ENCODE peak calls at places on chromosome 14, in six cellular contexts. T is activated T-cell treated with anti-CD3 and anti-CD28 coated beads for 1 hour, W is EL, U is AG08395, H is anterior cingulate cortex, Z is neural progenitor cell. B is an unnamed sample.

GRCh38 chr14:76811561-76811960 is 1.1 kb downstream of the ANGEL1 start:
- DNase-seq in T (no peak), W (peak), U (no peak), H (no peak), Z (peak), B (no peak)

GRCh38 chr14:51167587-51168219 is 72.3 kb upstream of the TMX1 start:
- DNase-seq in T (no peak), W (peak), U (peak), H (no peak), Z (no peak), B (no peak)

GRCh38 chr14:22837059-22837749 is 819 bp downstream of the MMP14 start:
- DNase-seq in T (no peak), W (peak), U (peak), H (no peak), Z (peak), B (peak)

GRCh38 chr14:101889898-101890297 is 74.5 kb upstream of the DYNC1H1 start:
- DNase-seq in T (no peak), W (no peak), U (peak), H (no peak), Z (no peak), B (peak)

GRCh38 chr14:54168489-54168888 is 211.9 kb upstream of the BMP4 start:
- DNase-seq in T (no peak), W (no peak), U (no peak), H (no peak), Z (no peak), B (no peak)

GRCh38 chr14:75822522-75823288 is 159.1 kb downstream of the TGFB3 start:
- DNase-seq in T (no peak), W (peak), U (peak), H (no peak), Z (no peak), B (no peak)

GRCh38 chr14:37515761-37516160 is 79.3 kb downstream of the FOXA1 start:
- DNase-seq in T (no peak), W (no peak), U (no peak), H (no peak), Z (no peak), B (no peak)

GRCh38 chr14:99242816-99243795 is 28.9 kb downstream of the BCL11B start:
- DNase-seq in T (no peak), W (no peak), U (no peak), H (no peak), Z (no peak), B (no peak)

GRCh38 chr14:75806247-75806876 is 145.3 kb downstream of the TTLL5 start:
- DNase-seq in T (no peak), W (no peak), U (no peak), H (no peak), Z (no peak), B (no peak)

GRCh38 chr14:67396381-67396965 is 15.5 kb downstream of the PLEK2 start:
- DNase-seq in T (no peak), W (peak), U (peak), H (no peak), Z (no peak), B (no peak)

GRCh38 chr14:102316048-102316745 is 3.3 kb upstream of the ZNF839 start:
- DNase-seq in T (no peak), W (peak), U (no peak), H (no peak), Z (peak), B (peak)

GRCh38 chr14:43786066-43786762 is 720.9 kb downstream of the FSCB start:
- DNase-seq in T (no peak), W (no peak), U (no peak), H (no peak), Z (no peak), B (no peak)

GRCh38 chr14:70448633-70449032 is 3.3 kb upstream of the ADAM21 start:
- DNase-seq in T (no peak), W (peak), U (no peak), H (no peak), Z (no peak), B (no peak)

GRCh38 chr14:39169541-39169900 is 612 bp downstream of the TRAPPC6B start:
- DNase-seq in T (no peak), W (no peak), U (no peak), H (no peak), Z (no peak), B (peak)

GRCh38 chr14:102523200-102524025 is 13.8 kb upstream of the ANKRD9 start:
- DNase-seq in T (no peak), W (no peak), U (no peak), H (no peak), Z (no peak), B (no peak)

GRCh38 chr14:22420598-22421186 is 168.3 kb downstream of the DAD1 start:
- DNase-seq in T (no peak), W (no peak), U (no peak), H (no peak), Z (no peak), B (peak)

GRCh38 chr14:65229431-65230286 is 127.3 kb upstream of the MAX start:
- DNase-seq in T (peak), W (peak), U (peak), H (peak), Z (peak), B (no peak)

GRCh38 chr14:23481362-23481970 is 12.0 kb downstream of the NGDN start:
- DNase-seq in T (no peak), W (peak), U (peak), H (no peak), Z (peak), B (peak)

GRCh38 chr14:99982449-99983250 is 82.6 kb upstream of the EVL start:
- DNase-seq in T (peak), W (peak), U (peak), H (peak), Z (peak), B (peak)

GRCh38 chr14:100616854-100617714 is 29.9 kb upstream of the BEGAIN start:
- DNase-seq in T (no peak), W (no peak), U (no peak), H (no peak), Z (no peak), B (no peak)

GRCh38 chr14:106622200-106622745 is 1095.9 kb downstream of the TMEM121 start:
- DNase-seq in T (no peak), W (no peak), U (no peak), H (no peak), Z (no peak), B (no peak)

GRCh38 chr14:104085032-104085888 is at the start of gene ASPG:
- DNase-seq in T (no peak), W (no peak), U (no peak), H (no peak), Z (peak), B (no peak)

GRCh38 chr14:77139540-77140342 is 1.9 kb downstream of the ZDHHC22 start:
- DNase-seq in T (no peak), W (peak), U (peak), H (peak), Z (peak), B (peak)

GRCh38 chr14:87186745-87187144 is 806.2 kb downstream of the GALC start:
- DNase-seq in T (no peak), W (no peak), U (no peak), H (no peak), Z (peak), B (no peak)

GRCh38 chr14:59358105-59358504 is 107.1 kb downstream of the GPR135 start:
- DNase-seq in T (no peak), W (peak), U (peak), H (no peak), Z (peak), B (peak)

GRCh38 chr14:94129758-94130414 is 482 bp upstream of the IFI27L2 start:
- DNase-seq in T (peak), W (peak), U (peak), H (no peak), Z (peak), B (peak)

GRCh38 chr14:105487449-105487985 is 831 bp downstream of the CRIP1 start:
- DNase-seq in T (peak), W (no peak), U (no peak), H (no peak), Z (peak), B (no peak)

GRCh38 chr14:101959277-101959676 is 5.1 kb upstream of the DYNC1H1 start:
- DNase-seq in T (no peak), W (no peak), U (no peak), H (no peak), Z (no peak), B (no peak)

GRCh38 chr14:83491091-83491490 is 1957.4 kb upstream of the SEL1L start:
- DNase-seq in T (no peak), W (no peak), U (no peak), H (no peak), Z (peak), B (no peak)